ENCODE peak calls at places on chromosomes 5 and 9, in nine cellular contexts. I is NCI-H2227 treated with DMSO at 0.1 percent for 48 hours; K is NCI-H69; M is kidney tubule cell; R is activated T-cell treated with anti-CD3 and anti-CD28 coated beads, Interleukin-2, amount 50 U/mL, for 72 hours; H is memory B cell; L is caudate nucleus; Q is mesenteric fat pad; E is SK-MEL-5. P is an unnamed sample.

GRCh38 chr9:104258289-104259045 is 164.4 kb downstream of the SMC2 start:
- DNase-seq in I (no peak), E (no peak), M (no peak), R (no peak), H (no peak), K (no peak), Q (no peak), L (no peak), P (no peak)

GRCh38 chr9:128120741-128121465 is 6.6 kb downstream of the PTGES2 start:
- DNase-seq in I (no peak), M (no peak), K (no peak), E (no peak), R (no peak), Q (no peak), L (no peak), H (no peak), P (no peak)

GRCh38 chr5:105735704-105736103 is 1935.0 kb downstream of the EFNA5 start:
- DNase-seq in R (no peak), E (no peak), L (no peak), Q (no peak), H (no peak), K (no peak), I (no peak), M (no peak), P (no peak)

GRCh38 chr9:89430995-89431394 is 66.9 kb downstream of the SEMA4D start:
- DNase-seq in L (no peak), R (no peak), M (peak), Q (no peak), H (no peak), E (no peak), I (no peak), K (no peak), P (no peak)

GRCh38 chr5:68757813-68758212 is 336.0 kb upstream of the SLC30A5 start:
- DNase-seq in M (no peak), Q (no peak), L (no peak), I (no peak), H (no peak), K (peak), R (no peak), E (peak), P (no peak)

GRCh38 chr5:83321656-83322055 is 149.9 kb upstream of the VCAN start:
- DNase-seq in M (peak), E (no peak), K (no peak), Q (no peak), L (no peak), I (no peak), H (no peak), R (no peak), P (no peak)

GRCh38 chr9:83106272-83106671 is 43.3 kb upstream of the RASEF start:
- DNase-seq in M (peak), K (peak), R (no peak), Q (no peak), L (no peak), E (no peak), I (no peak), H (no peak), P (no peak)

GRCh38 chr5:83377131-83377865 is 94.2 kb upstream of the VCAN start:
- DNase-seq in L (no peak), H (no peak), M (no peak), R (no peak), Q (no peak), E (no peak), K (no peak), I (no peak), P (no peak)

GRCh38 chr5:140556438-140556837 is 835 bp downstream of the SRA1 start:
- DNase-seq in R (no peak), Q (no peak), I (peak), L (no peak), E (no peak), H (no peak), K (peak), M (no peak), P (no peak)

GRCh38 chr9:101387871-101388506 is 3.2 kb upstream of the BAAT start:
- DNase-seq in L (no peak), M (peak), R (no peak), E (peak), H (no peak), I (peak), Q (no peak), K (peak), P (no peak)

GRCh38 chr5:386432-387341 is 56.3 kb upstream of the EXOC3 start:
- DNase-seq in E (no peak), K (peak), H (no peak), Q (peak), I (no peak), M (no peak), R (no peak), L (no peak), P (peak)

GRCh38 chr9:105053209-105053652 is 125.3 kb upstream of the ABCA1 start:
- DNase-seq in E (no peak), I (no peak), M (peak), L (no peak), K (no peak), Q (no peak), H (no peak), R (peak), P (no peak)

GRCh38 chr9:95511952-95512750 is 4.6 kb downstream of the PTCH1 start:
- DNase-seq in R (no peak), M (peak), H (no peak), L (no peak), K (peak), E (peak), I (no peak), Q (no peak), P (no peak)

GRCh38 chr5:140214831-140215230 is 39.8 kb downstream of the CYSTM1 start:
- DNase-seq in L (no peak), R (no peak), Q (no peak), K (no peak), I (no peak), M (peak), E (peak), H (no peak), P (no peak)

GRCh38 chr5:108900668-108901067 is 153.0 kb downstream of the FER start:
- DNase-seq in L (no peak), H (no peak), K (peak), E (no peak), R (no peak), Q (no peak), I (no peak), M (no peak), P (no peak)

GRCh38 chr5:110099562-110099961 is 409.8 kb downstream of the MAN2A1 start:
- DNase-seq in I (no peak), E (no peak), K (no peak), Q (no peak), M (no peak), H (no peak), R (no peak), L (no peak), P (no peak)

GRCh38 chr5:138096363-138096762 is 12.5 kb downstream of the WNT8A start:
- DNase-seq in K (no peak), R (no peak), I (no peak), M (peak), L (no peak), E (no peak), Q (no peak), H (no peak), P (no peak)

GRCh38 chr5:149406203-149406978 is 27.3 kb upstream of the IL17B start:
- DNase-seq in M (no peak), Q (no peak), L (no peak), R (no peak), H (no peak), I (no peak), E (no peak), K (no peak), P (no peak)

GRCh38 chr5:51373880-51374523 is 9.2 kb upstream of the ISL1 start:
- DNase-seq in R (no peak), E (peak), H (no peak), K (peak), M (no peak), I (peak), L (no peak), Q (no peak), P (no peak)

GRCh38 chr5:144598451-144599068 is 427.9 kb downstream of the KCTD16 start:
- DNase-seq in L (peak), K (peak), Q (no peak), I (peak), M (peak), R (no peak), E (no peak), H (no peak), P (no peak)

GRCh38 chr9:35920004-35920658 is 10.8 kb downstream of the SPAAR start:
- DNase-seq in Q (no peak), I (no peak), L (no peak), E (no peak), R (no peak), H (no peak), M (no peak), K (no peak), P (no peak)

GRCh38 chr9:129509508-129509907 is 111.4 kb downstream of the C9orf50 start:
- DNase-seq in E (no peak), Q (no peak), R (no peak), I (no peak), K (no peak), H (no peak), L (no peak), M (peak), P (no peak)

GRCh38 chr5:137778772-137779564 is 24.8 kb upstream of the HNRNPA0 start:
- DNase-seq in R (no peak), H (peak), I (peak), M (peak), L (no peak), K (peak), E (peak), Q (no peak), P (no peak)

GRCh38 chr9:133960568-133961129 is 31.5 kb downstream of the VAV2 start:
- DNase-seq in L (no peak), R (no peak), M (peak), Q (no peak), K (peak), E (no peak), H (no peak), I (no peak), P (no peak)

GRCh38 chr5:71757590-71758543 is 38.8 kb downstream of the CARTPT start:
- DNase-seq in M (peak), K (peak), E (peak), Q (no peak), R (peak), L (peak), H (no peak), I (peak), P (no peak)

GRCh38 chr9:95791695-95792094 is 83.8 kb upstream of the ERCC6L2 start:
- DNase-seq in H (no peak), R (no peak), K (no peak), Q (no peak), I (no peak), L (no peak), M (no peak), E (no peak), P (no peak)

GRCh38 chr9:2125909-2126308 is 110.8 kb downstream of the SMARCA2 start:
- DNase-seq in M (no peak), E (no peak), I (no peak), Q (no peak), R (no peak), K (no peak), H (no peak), L (no peak), P (no peak)

GRCh38 chr9:68705636-68706578 is 867 bp downstream of the PIP5K1B start:
- DNase-seq in Q (peak), H (peak), K (peak), E (peak), L (peak), R (peak), M (peak), I (no peak), P (no peak)